ENCODE peak calls at places on chromosomes 3 and 15, in seven cellular contexts. A, P, K, G, I, H and J are unnamed samples.
A peak's percentile ranks its signal among the peaks of the same experiment; 100 is the strongest.

GRCh38 chr3:17204049-17204650 is 319.4 kb downstream of the PLCL2 start:
- DNase-seq in K (no peak), I (no peak), P (no peak), A (peak; percentile 3), H (no peak), G (no peak), J (no peak)

GRCh38 chr3:36477655-36478054 is 97.4 kb downstream of the STAC start:
- DNase-seq in K (no peak), I (no peak), H (no peak), G (no peak), A (no peak), P (no peak), J (no peak)

GRCh38 chr3:143070977-143071551 is 48.5 kb upstream of the CHST2 start:
- DNase-seq in H (peak; percentile 23), P (no peak), G (peak; percentile 30), A (peak; percentile 17), K (no peak), I (no peak), J (no peak)

GRCh38 chr3:139339219-139339906 is 4.5 kb upstream of the MRPS22 start:
- DNase-seq in I (no peak), H (no peak), G (no peak), K (no peak), P (no peak), A (no peak), J (no peak)

GRCh38 chr3:161221881-161222600 is 930 bp downstream of the NMD3 start:
- DNase-seq in H (peak; percentile 42), G (peak; percentile 33), I (peak; percentile 37), A (no peak), K (peak; percentile 21), P (peak; percentile 19), J (no peak)

GRCh38 chr15:48479751-48480150 is 148.5 kb downstream of the DUT start:
- DNase-seq in I (no peak), A (no peak), P (no peak), K (no peak), H (no peak), G (no peak), J (no peak)

GRCh38 chr3:176193032-176193698 is 1004.1 kb downstream of the TBL1XR1 start:
- DNase-seq in G (no peak), I (no peak), P (no peak), A (no peak), K (no peak), H (no peak), J (no peak)

GRCh38 chr15:64813075-64813474 is 12.4 kb downstream of the PIF1 start:
- DNase-seq in K (no peak), A (no peak), P (no peak), G (no peak), I (no peak), H (peak; percentile 55), J (no peak)

GRCh38 chr3:25055981-25056380 is 372.1 kb upstream of the RARB start:
- DNase-seq in I (no peak), K (no peak), H (no peak), P (no peak), G (no peak), A (no peak), J (no peak)

GRCh38 chr3:12559520-12559919 is 2.6 kb downstream of the MKRN2 start:
- DNase-seq in I (no peak), K (no peak), H (no peak), P (no peak), A (no peak), G (no peak), J (no peak)

GRCh38 chr3:12561397-12561796 is 4.5 kb downstream of the MKRN2 start:
- DNase-seq in K (no peak), I (no peak), P (no peak), A (no peak), H (no peak), G (no peak), J (no peak)

GRCh38 chr3:12558706-12559105 is 1.8 kb downstream of the MKRN2 start:
- DNase-seq in A (no peak), G (peak; percentile 32), K (no peak), H (no peak), P (no peak), I (no peak), J (no peak)

GRCh38 chr3:12560505-12561188 is 3.8 kb downstream of the MKRN2 start:
- DNase-seq in H (no peak), A (no peak), G (no peak), K (no peak), P (no peak), I (no peak), J (no peak)

DNA sequence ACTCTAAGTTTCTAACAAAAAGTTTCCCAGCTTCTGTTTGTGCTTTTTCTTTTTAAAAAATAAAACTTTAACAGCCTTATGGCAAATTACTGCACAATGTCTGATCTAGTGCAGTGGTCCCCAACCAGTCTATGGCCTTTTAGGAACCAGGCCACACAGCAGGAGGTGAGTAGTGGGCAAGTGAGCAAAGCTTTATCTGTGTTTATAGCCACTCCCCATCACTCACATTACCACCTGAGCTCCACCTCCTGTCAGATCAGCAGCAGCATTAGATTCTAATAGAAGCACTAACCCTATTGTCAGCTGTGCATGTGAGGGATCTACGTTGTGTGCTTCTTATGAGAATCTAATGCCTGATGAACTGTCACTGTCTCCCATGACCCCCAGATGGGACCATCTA is 5.6 kb downstream of the MKRN2 start:
- DNase-seq in I (no peak), H (no peak), P (no peak), A (no peak), K (no peak), G (no peak), J (no peak)
- H3K4me1 ChIP-seq in I (peaks cover 35% of the 10 kb centered on the region), H (peaks cover 21% of the 10 kb centered on the region), P (peaks cover 43% of the 10 kb centered on the region), A (peaks cover 16% of the 10 kb centered on the region), K (peaks cover 13% of the 10 kb centered on the region), G (peaks cover 7% of the 10 kb centered on the region), J (peaks cover 33% of the 10 kb centered on the region)

GRCh38 chr3:155076888-155077287 is 3.2 kb upstream of the MME start:
- DNase-seq in K (no peak), H (no peak), G (no peak), A (no peak), P (no peak), I (no peak), J (no peak)

GRCh38 chr3:155079795-155080546 is at the start of gene MME:
- DNase-seq in H (peak; percentile 74), A (peak; percentile 61), G (no peak), I (no peak), P (no peak), K (peak; percentile 18), J (peak; percentile 61)

GRCh38 chr3:155078959-155079794 is 942 bp upstream of the MME start:
- DNase-seq in P (no peak), K (no peak), A (peak; percentile 23), H (peak; percentile 48), G (no peak), I (no peak), J (no peak)

GRCh38 chr3:155083313-155083905 is 3.3 kb downstream of the MME start:
- DNase-seq in P (no peak), K (no peak), A (no peak), H (no peak), I (no peak), G (no peak), J (no peak)

GRCh38 chr3:155080692-155081091 is 573 bp downstream of the MME start:
- DNase-seq in H (no peak), K (no peak), I (no peak), G (no peak), A (no peak), P (no peak), J (no peak)
- H3K4me3 ChIP-seq in H (peak overlapping the region; percentile 81), K (no peak overlapping the region), I (peak overlapping the region; percentile 54), G (no peak overlapping the region), A (peak overlapping the region; percentile 63), P (no peak overlapping the region), J (peak overlapping the region; percentile 69)

GRCh38 chr15:63200464-63201242 is 11.2 kb downstream of the RAB8B start:
- DNase-seq in P (no peak), A (no peak), K (no peak), I (no peak), H (no peak), G (no peak), J (no peak)
- H3K4me1 ChIP-seq in P (peaks cover 83% of the 10 kb centered on the region), A (peaks cover 51% of the 10 kb centered on the region), K (peaks cover 4% of the 10 kb centered on the region), I (peaks cover 22% of the 10 kb centered on the region), H (peaks cover 11% of the 10 kb centered on the region), G (no peaks in the 10 kb centered on the region), J (peaks cover 17% of the 10 kb centered on the region)

GRCh38 chr3:184315871-184316661 is 1.7 kb downstream of the EIF4G1 start:
- DNase-seq in I (no peak), P (no peak), A (no peak), G (peak; percentile 33), K (no peak), H (peak; percentile 37), J (no peak)

GRCh38 chr3:184317201-184317600 is 2.8 kb downstream of the EIF4G1 start:
- DNase-seq in H (no peak), K (no peak), G (no peak), P (no peak), I (no peak), A (no peak), J (no peak)

GRCh38 chr3:184315506-184315867 is 1.1 kb downstream of the EIF4G1 start:
- DNase-seq in H (no peak), I (no peak), K (no peak), G (no peak), A (no peak), P (no peak), J (no peak)

GRCh38 chr3:184314700-184315505 is 497 bp downstream of the EIF4G1 start:
- DNase-seq in I (peak; percentile 70), A (peak; percentile 58), P (peak; percentile 77), H (peak; percentile 90), K (peak; percentile 87), G (peak; percentile 79), J (peak; percentile 46)

GRCh38 chr3:184316792-184317191 is 2.4 kb downstream of the EIF4G1 start:
- DNase-seq in I (no peak), P (no peak), G (no peak), K (no peak), H (no peak), A (no peak), J (no peak)
- H3K4me3 ChIP-seq in I (peak overlapping the region; percentile 77), P (no peak overlapping the region), G (no peak overlapping the region), K (peak overlapping the region; percentile 70), H (peak overlapping the region; percentile 98), A (peak overlapping the region; percentile 99), J (peak overlapping the region; percentile 79)

DNA sequence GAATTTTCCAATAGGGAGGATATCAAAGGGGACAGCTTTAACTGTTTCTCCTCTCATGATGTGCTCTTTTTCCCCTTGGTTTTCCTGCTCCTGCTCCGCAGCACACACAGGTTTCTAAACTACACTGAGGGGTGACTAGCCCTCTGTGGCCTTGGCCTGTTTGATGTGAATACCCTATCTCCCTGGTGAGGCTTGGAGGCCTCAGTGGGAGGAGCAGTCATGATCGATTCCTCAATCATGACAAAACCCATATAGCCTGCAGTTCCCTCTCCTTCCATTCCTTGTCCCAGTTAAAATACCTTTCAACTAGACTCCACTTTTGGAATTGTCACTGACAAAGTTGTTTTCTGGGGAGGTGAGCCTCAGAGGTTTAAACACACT is 24.0 kb upstream of the USP3 start:
- DNase-seq in P (no peak), G (no peak), K (no peak), I (no peak), H (no peak), A (no peak), J (no peak)
- H3K4me1 ChIP-seq in P (peaks cover 69% of the 10 kb centered on the region), G (peaks cover 4% of the 10 kb centered on the region), K (no peaks in the 10 kb centered on the region), I (peaks cover 61% of the 10 kb centered on the region), H (peaks cover 27% of the 10 kb centered on the region), A (peaks cover 65% of the 10 kb centered on the region), J (no peaks in the 10 kb centered on the region)